ENCODE peak calls at places on chromosomes 16 and 17, in four cellular contexts. F is HFFc6, O is NCI-H748 treated with DMSO at 0.1 percent for 48 hours, T is head of caudate nucleus. I is an unnamed sample.
A peak's percentile ranks its signal among the peaks of the same experiment; 100 is the strongest.

GRCh38 chr17:59851431-59852375 is 41.0 kb downstream of the TUBD1 start:
- DNase-seq in O (no peak), T (no peak), F (peak; percentile 72), I (no peak)

GRCh38 chr17:18984273-18985114 is 20.1 kb downstream of the FAM83G start:
- DNase-seq in F (no peak), T (no peak), O (no peak), I (no peak)

GRCh38 chr17:8611671-8612298 is 18.7 kb downstream of the MYH10 start:
- DNase-seq in T (no peak), F (peak; percentile 32), O (no peak), I (no peak)

GRCh38 chr17:29291163-29291752 is 2.7 kb downstream of the NUFIP2 start:
- DNase-seq in O (peak; percentile 74), T (peak; percentile 39), F (peak; percentile 68), I (peak; percentile 49)

GRCh38 chr17:7393613-7394451 is 493 bp downstream of the PLSCR3 start:
- DNase-seq in T (no peak), F (no peak), O (peak; percentile 77), I (peak; percentile 10)

GRCh38 chr16:85557976-85558589 is 55.0 kb upstream of the GSE1 start:
- DNase-seq in O (peak; percentile 71), F (no peak), T (no peak), I (no peak)

GRCh38 chr17:78366109-78366848 is 6.4 kb upstream of the SOCS3 start:
- DNase-seq in F (no peak), T (no peak), O (no peak), I (no peak)

GRCh38 chr17:83028851-83029250 is 50.6 kb upstream of the METRNL start:
- DNase-seq in T (no peak), O (no peak), F (no peak), I (no peak)

GRCh38 chr17:58301504-58302150 is 20.9 kb upstream of the MPO start:
- DNase-seq in O (no peak), T (no peak), F (no peak), I (no peak)